ENCODE peak calls at places on chromosomes 5 and 9, in ten cellular contexts. One of them, this sample, is unnamed.

GRCh38 chr5:25544652-25545249 is 900.0 kb upstream of the CDH10 start:
- DNase-seq in GM23248: peak; percentile 5
- DNase-seq in ovary: no peak
- DNase-seq in mucosa of descending colon: no peak
- DNase-seq in tibial artery: no peak
- DNase-seq in CD4-positive, alpha-beta T cell: no peak
- DNase-seq in lung: peak; percentile 32
- DNase-seq in lower lobe of right lung: no peak
- DNase-seq in psoas muscle: no peak
- DNase-seq in BE2C: peak; percentile 67
- DNase-seq in this sample: no peak

GRCh38 chr9:125550633-125551032 is 156.4 kb downstream of the MAPKAP1 start:
- DNase-seq in GM23248: no peak
- DNase-seq in ovary: no peak
- DNase-seq in mucosa of descending colon: no peak
- DNase-seq in tibial artery: no peak
- DNase-seq in CD4-positive, alpha-beta T cell: no peak
- DNase-seq in lung: no peak
- DNase-seq in lower lobe of right lung: no peak
- DNase-seq in psoas muscle: no peak
- DNase-seq in BE2C: no peak
- DNase-seq in this sample: no peak

GRCh38 chr9:127507751-127508648 is 56.7 kb downstream of the LRSAM1 start:
- DNase-seq in GM23248: no peak
- DNase-seq in ovary: no peak
- DNase-seq in mucosa of descending colon: no peak
- DNase-seq in tibial artery: peak; percentile 66
- DNase-seq in CD4-positive, alpha-beta T cell: no peak
- DNase-seq in lung: no peak
- DNase-seq in lower lobe of right lung: no peak
- DNase-seq in psoas muscle: no peak
- DNase-seq in BE2C: no peak
- DNase-seq in this sample: no peak

GRCh38 chr5:122615146-122615545 is 159.7 kb upstream of the SNX2 start:
- DNase-seq in GM23248: no peak
- DNase-seq in ovary: no peak
- DNase-seq in mucosa of descending colon: no peak
- DNase-seq in tibial artery: no peak
- DNase-seq in CD4-positive, alpha-beta T cell: no peak
- DNase-seq in lung: no peak
- DNase-seq in lower lobe of right lung: no peak
- DNase-seq in psoas muscle: no peak
- DNase-seq in BE2C: no peak
- DNase-seq in this sample: no peak

GRCh38 chr5:119417891-119418781 is 34.2 kb upstream of the HSD17B4 start:
- DNase-seq in GM23248: peak; percentile 46
- DNase-seq in ovary: no peak
- DNase-seq in mucosa of descending colon: no peak
- DNase-seq in tibial artery: no peak
- DNase-seq in CD4-positive, alpha-beta T cell: no peak
- DNase-seq in lung: no peak
- DNase-seq in lower lobe of right lung: no peak
- DNase-seq in psoas muscle: no peak
- DNase-seq in BE2C: no peak
- DNase-seq in this sample: no peak

GRCh38 chr5:44911501-44911900 is 102.8 kb downstream of the MRPS30 start:
- DNase-seq in GM23248: no peak
- DNase-seq in ovary: no peak
- DNase-seq in mucosa of descending colon: no peak
- DNase-seq in tibial artery: no peak
- DNase-seq in CD4-positive, alpha-beta T cell: no peak
- DNase-seq in lung: no peak
- DNase-seq in lower lobe of right lung: no peak
- DNase-seq in psoas muscle: no peak
- DNase-seq in BE2C: no peak
- DNase-seq in this sample: no peak

GRCh38 chr9:98580956-98581355 is 127.8 kb downstream of the GABBR2 start:
- DNase-seq in GM23248: no peak
- DNase-seq in ovary: no peak
- DNase-seq in mucosa of descending colon: no peak
- DNase-seq in tibial artery: no peak
- DNase-seq in CD4-positive, alpha-beta T cell: no peak
- DNase-seq in lung: no peak
- DNase-seq in lower lobe of right lung: no peak
- DNase-seq in psoas muscle: no peak
- DNase-seq in BE2C: no peak
- DNase-seq in this sample: no peak

GRCh38 chr5:106241409-106241808 is 1429.3 kb downstream of the EFNA5 start:
- DNase-seq in GM23248: no peak
- DNase-seq in ovary: no peak
- DNase-seq in mucosa of descending colon: no peak
- DNase-seq in tibial artery: no peak
- DNase-seq in CD4-positive, alpha-beta T cell: no peak
- DNase-seq in lung: no peak
- DNase-seq in lower lobe of right lung: no peak
- DNase-seq in psoas muscle: no peak
- DNase-seq in BE2C: no peak
- DNase-seq in this sample: no peak

GRCh38 chr9:105737205-105737604 is 42.9 kb downstream of the TMEM38B start:
- DNase-seq in GM23248: no peak
- DNase-seq in ovary: no peak
- DNase-seq in mucosa of descending colon: no peak
- DNase-seq in tibial artery: no peak
- DNase-seq in CD4-positive, alpha-beta T cell: no peak
- DNase-seq in lung: no peak
- DNase-seq in lower lobe of right lung: no peak
- DNase-seq in psoas muscle: no peak
- DNase-seq in BE2C: peak; percentile 9
- DNase-seq in this sample: no peak

GRCh38 chr9:105735366-105735765 is 41.0 kb downstream of the TMEM38B start:
- DNase-seq in GM23248: no peak
- DNase-seq in ovary: no peak
- DNase-seq in mucosa of descending colon: no peak
- DNase-seq in tibial artery: no peak
- DNase-seq in CD4-positive, alpha-beta T cell: no peak
- DNase-seq in lung: no peak
- DNase-seq in lower lobe of right lung: no peak
- DNase-seq in psoas muscle: no peak
- DNase-seq in BE2C: no peak
- DNase-seq in this sample: no peak
- H3K9me3 ChIP-seq in GM23248: no peaks in the 10 kb centered on the region
- H3K9me3 ChIP-seq in ovary: no peaks in the 10 kb centered on the region
- H3K9me3 ChIP-seq in mucosa of descending colon: peaks cover 31% of the 10 kb centered on the region
- H3K9me3 ChIP-seq in tibial artery: no peaks in the 10 kb centered on the region
- H3K9me3 ChIP-seq in CD4-positive, alpha-beta T cell: peaks cover 25% of the 10 kb centered on the region
- H3K9me3 ChIP-seq in lung: peaks cover 10% of the 10 kb centered on the region
- H3K9me3 ChIP-seq in lower lobe of right lung: peaks cover 20% of the 10 kb centered on the region
- H3K9me3 ChIP-seq in psoas muscle: peaks cover 31% of the 10 kb centered on the region
- H3K9me3 ChIP-seq in BE2C: no peaks in the 10 kb centered on the region
- H3K9me3 ChIP-seq in this sample: peaks cover 2% of the 10 kb centered on the region

GRCh38 chr5:168114444-168115017 is 176.9 kb upstream of the WWC1 start:
- DNase-seq in GM23248: peak; percentile 79
- DNase-seq in ovary: no peak
- DNase-seq in mucosa of descending colon: peak; percentile 87
- DNase-seq in tibial artery: no peak
- DNase-seq in CD4-positive, alpha-beta T cell: no peak
- DNase-seq in lung: peak; percentile 48
- DNase-seq in lower lobe of right lung: peak; percentile 54
- DNase-seq in psoas muscle: no peak
- DNase-seq in BE2C: peak; percentile 83
- DNase-seq in this sample: no peak
- H3K9me3 ChIP-seq in GM23248: no peaks in the 10 kb centered on the region
- H3K9me3 ChIP-seq in ovary: no peaks in the 10 kb centered on the region
- H3K9me3 ChIP-seq in mucosa of descending colon: no peaks in the 10 kb centered on the region
- H3K9me3 ChIP-seq in tibial artery: no peaks in the 10 kb centered on the region
- H3K9me3 ChIP-seq in CD4-positive, alpha-beta T cell: no peaks in the 10 kb centered on the region
- H3K9me3 ChIP-seq in lung: peaks cover 4% of the 10 kb centered on the region
- H3K9me3 ChIP-seq in lower lobe of right lung: no peaks in the 10 kb centered on the region
- H3K9me3 ChIP-seq in psoas muscle: no peaks in the 10 kb centered on the region
- H3K9me3 ChIP-seq in BE2C: no peaks in the 10 kb centered on the region
- H3K9me3 ChIP-seq in this sample: no peaks in the 10 kb centered on the region

GRCh38 chr9:90772381-90772780 is 29.2 kb upstream of the SYK start:
- DNase-seq in GM23248: no peak
- DNase-seq in ovary: no peak
- DNase-seq in mucosa of descending colon: no peak
- DNase-seq in tibial artery: no peak
- DNase-seq in CD4-positive, alpha-beta T cell: no peak
- DNase-seq in lung: no peak
- DNase-seq in lower lobe of right lung: no peak
- DNase-seq in psoas muscle: no peak
- DNase-seq in BE2C: no peak
- DNase-seq in this sample: no peak

GRCh38 chr9:90770927-90771326 is 30.7 kb upstream of the SYK start:
- DNase-seq in GM23248: no peak
- DNase-seq in ovary: no peak
- DNase-seq in mucosa of descending colon: no peak
- DNase-seq in tibial artery: no peak
- DNase-seq in CD4-positive, alpha-beta T cell: no peak
- DNase-seq in lung: no peak
- DNase-seq in lower lobe of right lung: no peak
- DNase-seq in psoas muscle: no peak
- DNase-seq in BE2C: no peak
- DNase-seq in this sample: no peak

GRCh38 chr9:90766736-90767135 is 34.9 kb upstream of the SYK start:
- DNase-seq in GM23248: no peak
- DNase-seq in ovary: no peak
- DNase-seq in mucosa of descending colon: no peak
- DNase-seq in tibial artery: no peak
- DNase-seq in CD4-positive, alpha-beta T cell: no peak
- DNase-seq in lung: no peak
- DNase-seq in lower lobe of right lung: no peak
- DNase-seq in psoas muscle: no peak
- DNase-seq in BE2C: no peak
- DNase-seq in this sample: no peak

GRCh38 chr9:90770339-90770738 is 31.3 kb upstream of the SYK start:
- DNase-seq in GM23248: no peak
- DNase-seq in ovary: no peak
- DNase-seq in mucosa of descending colon: no peak
- DNase-seq in tibial artery: no peak
- DNase-seq in CD4-positive, alpha-beta T cell: no peak
- DNase-seq in lung: no peak
- DNase-seq in lower lobe of right lung: no peak
- DNase-seq in psoas muscle: no peak
- DNase-seq in BE2C: no peak
- DNase-seq in this sample: no peak

DNA sequence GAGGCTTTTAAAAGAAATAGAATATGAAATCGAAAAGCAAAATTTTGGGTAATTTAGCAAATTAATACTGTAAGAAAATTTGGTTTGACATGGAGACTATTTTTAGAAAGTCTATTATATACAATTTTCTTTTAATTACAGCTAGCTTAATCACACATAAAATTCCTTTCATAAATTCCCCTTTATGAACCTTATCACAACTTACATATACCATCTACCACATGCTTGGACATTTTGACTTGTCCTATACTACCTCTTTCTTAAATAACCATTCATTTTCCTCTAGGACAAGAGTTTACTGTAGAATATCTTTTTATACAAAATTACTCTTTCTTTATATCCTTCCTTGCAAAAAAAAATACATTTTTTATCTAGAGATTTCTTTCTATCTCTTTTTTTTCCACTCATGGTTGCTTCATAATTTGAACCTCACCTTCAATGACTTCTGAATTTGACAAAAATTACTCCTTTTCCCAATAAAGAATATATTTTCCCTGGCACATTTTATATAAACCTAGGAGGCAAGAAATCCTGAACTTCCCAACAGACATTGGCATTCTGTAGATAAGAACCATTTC is 34.0 kb upstream of the SYK start:
- DNase-seq in GM23248: no peak
- DNase-seq in ovary: no peak
- DNase-seq in mucosa of descending colon: no peak
- DNase-seq in tibial artery: no peak
- DNase-seq in CD4-positive, alpha-beta T cell: no peak
- DNase-seq in lung: no peak
- DNase-seq in lower lobe of right lung: no peak
- DNase-seq in psoas muscle: no peak
- DNase-seq in BE2C: no peak
- DNase-seq in this sample: no peak
- H3K9me3 ChIP-seq in GM23248: peaks cover 4% of the 10 kb centered on the region
- H3K9me3 ChIP-seq in ovary: no peaks in the 10 kb centered on the region
- H3K9me3 ChIP-seq in mucosa of descending colon: peaks cover 9% of the 10 kb centered on the region
- H3K9me3 ChIP-seq in tibial artery: no peaks in the 10 kb centered on the region
- H3K9me3 ChIP-seq in CD4-positive, alpha-beta T cell: no peaks in the 10 kb centered on the region
- H3K9me3 ChIP-seq in lung: no peaks in the 10 kb centered on the region
- H3K9me3 ChIP-seq in lower lobe of right lung: no peaks in the 10 kb centered on the region
- H3K9me3 ChIP-seq in psoas muscle: no peaks in the 10 kb centered on the region
- H3K9me3 ChIP-seq in BE2C: no peaks in the 10 kb centered on the region
- H3K9me3 ChIP-seq in this sample: no peaks in the 10 kb centered on the region

GRCh38 chr5:5886353-5886752 is 463.9 kb downstream of the ICE1 start:
- DNase-seq in GM23248: no peak
- DNase-seq in ovary: no peak
- DNase-seq in mucosa of descending colon: no peak
- DNase-seq in tibial artery: no peak
- DNase-seq in CD4-positive, alpha-beta T cell: no peak
- DNase-seq in lung: no peak
- DNase-seq in lower lobe of right lung: no peak
- DNase-seq in psoas muscle: no peak
- DNase-seq in BE2C: no peak
- DNase-seq in this sample: no peak

GRCh38 chr5:5884593-5884992 is 462.1 kb downstream of the ICE1 start:
- DNase-seq in GM23248: no peak
- DNase-seq in ovary: no peak
- DNase-seq in mucosa of descending colon: no peak
- DNase-seq in tibial artery: no peak
- DNase-seq in CD4-positive, alpha-beta T cell: no peak
- DNase-seq in lung: no peak
- DNase-seq in lower lobe of right lung: no peak
- DNase-seq in psoas muscle: no peak
- DNase-seq in BE2C: no peak
- DNase-seq in this sample: no peak

GRCh38 chr5:5886812-5887486 is 464.5 kb downstream of the ICE1 start:
- DNase-seq in GM23248: no peak
- DNase-seq in ovary: no peak
- DNase-seq in mucosa of descending colon: peak; percentile 50
- DNase-seq in tibial artery: no peak
- DNase-seq in CD4-positive, alpha-beta T cell: no peak
- DNase-seq in lung: no peak
- DNase-seq in lower lobe of right lung: peak; percentile 51
- DNase-seq in psoas muscle: peak; percentile 60
- DNase-seq in BE2C: no peak
- DNase-seq in this sample: peak; percentile 15

GRCh38 chr5:5885782-5886181 is 463.3 kb downstream of the ICE1 start:
- DNase-seq in GM23248: no peak
- DNase-seq in ovary: no peak
- DNase-seq in mucosa of descending colon: no peak
- DNase-seq in tibial artery: no peak
- DNase-seq in CD4-positive, alpha-beta T cell: no peak
- DNase-seq in lung: no peak
- DNase-seq in lower lobe of right lung: no peak
- DNase-seq in psoas muscle: no peak
- DNase-seq in BE2C: no peak
- DNase-seq in this sample: no peak

DNA sequence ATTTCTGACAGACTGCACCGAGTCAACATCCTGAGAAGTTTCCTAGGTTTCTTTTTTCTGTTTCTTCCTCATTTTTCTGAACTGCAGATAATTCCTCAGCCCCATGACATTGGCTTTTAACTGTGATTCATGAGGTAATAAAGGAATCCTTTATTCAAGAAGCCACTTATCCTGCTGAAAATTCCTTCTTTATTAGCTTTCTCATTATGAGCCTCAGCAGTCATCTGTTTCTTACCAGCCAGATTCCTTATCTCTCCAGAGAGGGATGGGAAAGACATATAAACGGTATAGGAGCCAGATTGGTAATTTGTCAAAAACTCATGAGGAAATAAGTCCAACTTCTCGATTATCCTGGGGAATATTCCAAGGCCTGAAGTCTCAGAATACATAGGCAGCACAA is 465.3 kb downstream of the ICE1 start:
- DNase-seq in GM23248: no peak
- DNase-seq in ovary: no peak
- DNase-seq in mucosa of descending colon: no peak
- DNase-seq in tibial artery: no peak
- DNase-seq in CD4-positive, alpha-beta T cell: no peak
- DNase-seq in lung: no peak
- DNase-seq in lower lobe of right lung: no peak
- DNase-seq in psoas muscle: no peak
- DNase-seq in BE2C: no peak
- DNase-seq in this sample: no peak
- H3K9me3 ChIP-seq in GM23248: no peaks in the 10 kb centered on the region
- H3K9me3 ChIP-seq in ovary: no peaks in the 10 kb centered on the region
- H3K9me3 ChIP-seq in mucosa of descending colon: no peaks in the 10 kb centered on the region
- H3K9me3 ChIP-seq in tibial artery: no peaks in the 10 kb centered on the region
- H3K9me3 ChIP-seq in CD4-positive, alpha-beta T cell: no peaks in the 10 kb centered on the region
- H3K9me3 ChIP-seq in lung: no peaks in the 10 kb centered on the region
- H3K9me3 ChIP-seq in lower lobe of right lung: no peaks in the 10 kb centered on the region
- H3K9me3 ChIP-seq in psoas muscle: no peaks in the 10 kb centered on the region
- H3K9me3 ChIP-seq in BE2C: no peaks in the 10 kb centered on the region
- H3K9me3 ChIP-seq in this sample: no peaks in the 10 kb centered on the region